ENCODE peak calls at places on chromosomes 13 and 19, in ten cellular contexts. F, U, C, K, N, L, D, I, Y and A are unnamed samples.

GRCh38 chr19:7862413-7862951 is 11.7 kb downstream of the PRR36 start:
- DNase-seq in D (peak), K (peak), I (peak), U (peak), L (peak), N (peak), C (no peak), Y (peak), F (no peak), A (peak)

GRCh38 chr13:74904547-74904946 is 577.4 kb downstream of the TBC1D4 start:
- DNase-seq in D (no peak), U (no peak), L (no peak), C (no peak), N (no peak), F (no peak), Y (no peak), I (no peak), K (no peak), A (no peak)

GRCh38 chr13:95269756-95270155 is 31.5 kb downstream of the ABCC4 start:
- DNase-seq in Y (no peak), C (no peak), U (no peak), I (no peak), L (no peak), N (no peak), D (no peak), K (no peak), F (no peak), A (no peak)

GRCh38 chr19:56217039-56217949 is 15.2 kb downstream of the ZSCAN5C start:
- DNase-seq in N (no peak), F (peak), C (peak), D (peak), I (peak), U (peak), K (peak), L (peak), Y (no peak), A (peak)

GRCh38 chr19:46878613-46879375 is 18.0 kb downstream of the ARHGAP35 start:
- DNase-seq in D (no peak), U (no peak), C (peak), N (no peak), F (peak), L (no peak), K (no peak), I (no peak), Y (no peak), A (peak)

GRCh38 chr13:76711515-76712182 is 174.6 kb downstream of the KCTD12 start:
- DNase-seq in I (no peak), C (peak), L (no peak), D (no peak), K (no peak), Y (no peak), N (no peak), F (peak), U (no peak), A (peak)

GRCh38 chr13:89628567-89628966 is 1718.9 kb upstream of the MIR17HG start:
- DNase-seq in K (no peak), F (no peak), Y (no peak), N (no peak), D (no peak), L (no peak), C (no peak), U (no peak), I (no peak), A (no peak)

GRCh38 chr13:43377955-43378354 is 354.6 kb downstream of the DNAJC15 start:
- DNase-seq in U (no peak), C (peak), I (no peak), L (no peak), F (peak), N (no peak), Y (no peak), D (no peak), K (no peak), A (peak)

GRCh38 chr19:29626386-29626785 is 20.3 kb downstream of the POP4 start:
- DNase-seq in C (no peak), Y (no peak), N (no peak), D (no peak), U (no peak), K (no peak), L (no peak), F (no peak), I (no peak), A (no peak)

GRCh38 chr13:61192826-61193225 is 222.8 kb downstream of the PCDH20 start:
- DNase-seq in U (no peak), K (no peak), C (no peak), I (no peak), F (no peak), N (no peak), L (no peak), D (no peak), Y (no peak), A (no peak)